ENCODE peak calls at places on chromosomes 16 and 17, in eight cellular contexts. U is tibial artery; Q is SJSA1; Z is K562; X is pancreas; C is CD8-positive, alpha-beta T cell; D is GM23248; I is heart right ventricle. Y is an unnamed sample.

GRCh38 chr17:60887607-60888028 is 210.0 kb downstream of the BCAS3 start:
- DNase-seq in Z (no peak), Q (no peak), C (no peak), U (no peak), D (no peak), I (no peak), X (no peak), Y (no peak)

GRCh38 chr17:4788807-4789700 is at the start of gene GLTPD2:
- DNase-seq in I (no peak), U (no peak), Z (no peak), C (no peak), X (peak; percentile 78), Q (no peak), D (no peak), Y (no peak)

GRCh38 chr17:54324813-54325212 is 502.1 kb downstream of the KIF2B start:
- DNase-seq in I (no peak), D (no peak), Z (no peak), X (no peak), U (no peak), C (no peak), Q (no peak), Y (no peak)

GRCh38 chr16:25735645-25736044 is 43.9 kb downstream of the HS3ST4 start:
- DNase-seq in C (no peak), Z (no peak), X (no peak), I (no peak), U (no peak), Q (no peak), D (no peak), Y (no peak)

GRCh38 chr16:79912592-79913310 is 312.2 kb upstream of the MAF start:
- DNase-seq in I (no peak), C (no peak), X (no peak), U (no peak), D (no peak), Q (no peak), Z (no peak), Y (no peak)

GRCh38 chr16:50747206-50747956 is 5.5 kb downstream of the CYLD start:
- DNase-seq in I (no peak), Z (no peak), Q (no peak), U (no peak), C (no peak), D (peak; percentile 14), X (no peak), Y (peak; percentile 13)

GRCh38 chr16:56203052-56203451 is 11.8 kb downstream of the GNAO1 start:
- DNase-seq in C (peak; percentile 65), Z (peak; percentile 59), X (no peak), I (no peak), Q (no peak), U (no peak), D (peak; percentile 26), Y (peak; percentile 65)

GRCh38 chr16:85673529-85674417 is 15.0 kb downstream of the GINS2 start:
- DNase-seq in X (peak; percentile 94), C (no peak), D (peak; percentile 55), U (no peak), I (peak; percentile 70), Z (no peak), Q (no peak), Y (no peak)

GRCh38 chr16:19892902-19893301 is 8.3 kb upstream of the GPRC5B start:
- DNase-seq in X (no peak), U (no peak), D (no peak), I (no peak), C (no peak), Q (no peak), Z (no peak), Y (no peak)

GRCh38 chr16:6335072-6335471 is 997.6 kb upstream of the RBFOX1 start:
- DNase-seq in D (peak; percentile 3), C (no peak), I (no peak), Q (no peak), U (no peak), Z (peak; percentile 57), X (no peak), Y (peak; percentile 3)

GRCh38 chr17:76261421-76262215 is 3.5 kb upstream of the UBALD2 start:
- DNase-seq in C (no peak), U (no peak), I (no peak), Z (no peak), X (no peak), D (no peak), Q (peak; percentile 65), Y (peak; percentile 53)

GRCh38 chr17:40472733-40473452 is 28.5 kb downstream of the TNS4 start:
- DNase-seq in X (no peak), Z (no peak), U (no peak), C (no peak), Q (no peak), D (peak; percentile 53), I (no peak), Y (no peak)

DNA sequence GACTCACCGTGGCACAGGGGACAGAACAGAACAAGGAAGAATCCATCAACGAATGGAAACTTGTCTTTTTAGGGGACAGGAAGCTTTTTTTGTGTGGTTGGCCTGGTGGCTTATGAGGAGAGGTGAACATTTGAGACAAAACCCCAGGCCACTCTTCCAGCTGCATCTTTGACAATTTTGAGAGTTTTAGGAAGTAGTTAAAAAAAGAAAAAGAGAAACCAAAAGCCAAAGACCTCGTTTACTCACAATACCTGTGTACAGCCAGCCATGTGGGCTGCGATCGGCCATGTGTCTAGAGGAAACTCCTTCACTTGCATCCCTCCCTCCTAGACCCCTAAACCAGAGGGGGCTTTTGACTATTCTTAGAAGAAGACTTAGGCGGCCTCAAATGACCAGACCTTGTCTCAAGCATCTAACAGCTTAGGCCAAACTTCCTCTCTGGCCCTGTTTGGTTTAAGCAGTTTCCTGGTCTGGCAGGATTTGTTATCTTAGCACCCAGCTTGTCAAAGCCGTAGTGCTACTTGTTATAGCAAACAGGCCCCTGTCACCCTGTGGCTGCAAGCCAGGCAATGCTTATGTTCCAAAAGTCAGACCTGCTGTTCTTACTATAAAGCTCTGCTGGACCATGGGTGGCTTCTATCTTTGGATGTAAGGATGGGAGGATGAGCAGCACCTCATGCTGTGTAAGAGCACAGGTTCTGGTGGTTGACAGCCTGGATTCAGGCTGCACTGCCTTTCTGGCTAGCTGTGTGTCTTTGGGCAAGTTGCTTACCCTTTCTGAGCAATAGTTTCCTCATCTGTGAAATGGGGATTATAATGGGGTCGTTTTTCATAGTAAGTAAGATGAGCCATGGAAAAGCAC is 17.7 kb downstream of the KSR1 start:
- DNase-seq in U (no peak), Z (peak; percentile 80), I (peak; percentile 76), C (peak; percentile 54), Q (no peak), X (no peak), D (no peak), Y (no peak)
- H3K4me1 ChIP-seq in U (peaks cover 16% of the 10 kb centered on the region), Z (peaks cover 67% of the 10 kb centered on the region), I (peaks cover 40% of the 10 kb centered on the region), C (peaks cover 36% of the 10 kb centered on the region), Q (peaks cover 17% of the 10 kb centered on the region), X (peaks cover 12% of the 10 kb centered on the region), D (peaks cover 8% of the 10 kb centered on the region), Y (peaks cover 4% of the 10 kb centered on the region)

DNA sequence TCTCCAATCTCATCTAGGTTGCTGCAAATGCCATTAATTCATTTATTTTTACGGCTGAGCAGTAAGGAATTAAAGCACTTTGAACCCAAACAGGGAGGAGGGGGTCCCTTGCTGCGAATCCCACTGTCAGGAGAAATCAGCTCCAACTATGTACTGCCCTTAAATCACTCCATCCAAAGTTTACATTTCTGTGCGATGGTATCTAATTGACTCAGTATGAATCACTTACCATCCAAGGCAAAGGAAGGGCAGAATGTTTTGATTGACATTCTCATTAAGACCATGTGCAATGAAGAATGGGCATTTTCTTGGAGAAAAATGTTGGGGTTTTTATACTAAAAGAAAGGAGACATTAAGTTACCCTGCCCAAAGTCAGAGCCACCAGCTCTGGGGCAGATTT is 47.7 kb upstream of the XYLT1 start:
- DNase-seq in Q (peak; percentile 81), U (no peak), X (no peak), I (no peak), C (no peak), Z (no peak), D (peak; percentile 72), Y (no peak)
- H3K4me3 ChIP-seq in Q (no peak overlapping the region), U (no peak overlapping the region), X (no peak overlapping the region), I (no peak overlapping the region), C (no peak overlapping the region), Z (no peak overlapping the region), D (peak overlapping the region; percentile 6), Y (no peak overlapping the region)

GRCh38 chr17:77478899-77479298 is 338.1 kb downstream of the SEC14L1 start:
- DNase-seq in Z (no peak), X (no peak), D (no peak), U (no peak), I (no peak), C (no peak), Q (no peak), Y (no peak)

GRCh38 chr17:77478281-77478680 is 337.5 kb downstream of the SEC14L1 start:
- DNase-seq in Q (peak; percentile 48), U (no peak), Z (no peak), X (no peak), C (no peak), D (no peak), I (no peak), Y (no peak)

GRCh38 chr17:77480509-77481215 is 339.9 kb downstream of the SEC14L1 start:
- DNase-seq in C (no peak), Q (peak; percentile 92), I (no peak), X (peak; percentile 72), Z (no peak), U (no peak), D (no peak), Y (peak; percentile 55)

GRCh38 chr17:77479817-77480508 is 339.2 kb downstream of the SEC14L1 start:
- DNase-seq in X (no peak), U (no peak), Q (peak; percentile 79), D (no peak), Z (no peak), C (no peak), I (no peak), Y (peak; percentile 71)

GRCh38 chr17:77479372-77479781 is 338.6 kb downstream of the SEC14L1 start:
- DNase-seq in X (peak; percentile 45), D (no peak), Q (no peak), I (no peak), U (no peak), Z (no peak), C (no peak), Y (no peak)
- H3K4me1 ChIP-seq in X (no peaks in the 10 kb centered on the region), D (peaks cover 39% of the 10 kb centered on the region), Q (peaks cover 86% of the 10 kb centered on the region), I (peaks cover 62% of the 10 kb centered on the region), U (peaks cover 60% of the 10 kb centered on the region), Z (peaks cover 41% of the 10 kb centered on the region), C (peaks cover 91% of the 10 kb centered on the region), Y (peaks cover 15% of the 10 kb centered on the region)

GRCh38 chr16:68564367-68564985 is 25.4 kb downstream of the ZFP90 start:
- DNase-seq in I (no peak), Z (no peak), U (no peak), C (no peak), Q (peak; percentile 10), D (peak; percentile 28), X (no peak), Y (peak; percentile 8)
- H3K4me3 ChIP-seq in I (no peak overlapping the region), Z (no peak overlapping the region), U (no peak overlapping the region), C (no peak overlapping the region), Q (no peak overlapping the region), D (no peak overlapping the region), X (no peak overlapping the region), Y (no peak overlapping the region)

GRCh38 chr16:11307639-11308492 is 26.7 kb upstream of the PRM1 start:
- DNase-seq in Z (no peak), Q (no peak), D (no peak), U (no peak), I (no peak), C (no peak), X (peak; percentile 48), Y (no peak)
- H3K4me1 ChIP-seq in Z (peaks cover 23% of the 10 kb centered on the region), Q (peaks cover 50% of the 10 kb centered on the region), D (peaks cover 12% of the 10 kb centered on the region), U (no peaks in the 10 kb centered on the region), I (peaks cover 9% of the 10 kb centered on the region), C (peaks cover 46% of the 10 kb centered on the region), X (no peaks in the 10 kb centered on the region), Y (peaks cover 16% of the 10 kb centered on the region)

GRCh38 chr16:87581867-87582220 is 20.5 kb upstream of the JPH3 start:
- DNase-seq in X (no peak), C (no peak), Z (peak; percentile 72), D (peak; percentile 99), Q (peak; percentile 98), I (peak; percentile 78), U (peak; percentile 97), Y (peak; percentile 64)
- H3K4me3 ChIP-seq in X (no peak overlapping the region), C (no peak overlapping the region), Z (no peak overlapping the region), D (peak overlapping the region; percentile 47), Q (peak overlapping the region; percentile 31), I (no peak overlapping the region), U (peak overlapping the region; percentile 42), Y (peak overlapping the region; percentile 30)

GRCh38 chr16:81551141-81551808 is 106.7 kb downstream of the CMIP start:
- DNase-seq in C (no peak), X (no peak), Z (peak; percentile 38), U (no peak), Q (peak; percentile 37), I (no peak), D (peak; percentile 92), Y (no peak)
- H3K4me1 ChIP-seq in C (no peaks in the 10 kb centered on the region), X (peaks cover 8% of the 10 kb centered on the region), Z (peaks cover 21% of the 10 kb centered on the region), U (peaks cover 18% of the 10 kb centered on the region), Q (peaks cover 10% of the 10 kb centered on the region), I (peaks cover 80% of the 10 kb centered on the region), D (peaks cover 39% of the 10 kb centered on the region), Y (no peaks in the 10 kb centered on the region)

Y was measured in SJCRH30.